ENCODE peak calls at places on chromosome 12, in ten cellular contexts. B is WTC11; N is ureter; H is D341Med; F is stimulated activated CD8-positive, alpha-beta memory T cell treated with anti-CD3 and anti-CD28 coated beads, Interleukin-4, amount 100 ng/mL, for 4 hours; R is Caki2; L is activated CD4-positive, alpha-beta T cell treated with anti-CD3 and anti-CD28 coated beads for 48 hours; E is NCI-H774; G is CD8-positive, alpha-beta T cell; Y is activated naive CD8-positive, alpha-beta T cell treated with anti-CD3 and anti-CD28 coated beads, Interleukin-2, amount 10 ng/mL, durations not matched to agents 7 days and 5 days. K is an unnamed sample.

GRCh38 chr12:8052679-8053078 is 13.5 kb downstream of the C3AR1 start:
- DNase-seq in B (no peak), E (no peak), F (no peak), N (no peak), H (no peak), R (no peak), Y (no peak), L (no peak), G (no peak), K (peak; percentile 24)

GRCh38 chr12:120211904-120212283 is 11.0 kb upstream of the RPLP0 start:
- DNase-seq in B (no peak), G (no peak), H (no peak), L (no peak), Y (no peak), E (no peak), R (no peak), F (no peak), N (no peak), K (no peak)

GRCh38 chr12:116318738-116319050 is 41.2 kb upstream of the MED13L start:
- DNase-seq in Y (no peak), B (no peak), L (no peak), R (no peak), F (no peak), H (no peak), E (no peak), G (no peak), N (no peak), K (no peak)

GRCh38 chr12:52009081-52009751 is 2.5 kb downstream of the TAMALIN start:
- DNase-seq in E (no peak), R (no peak), G (no peak), Y (no peak), F (no peak), N (no peak), L (no peak), B (no peak), H (no peak), K (no peak)

GRCh38 chr12:126346087-126346486 is 1280.9 kb downstream of the AACS start:
- DNase-seq in G (no peak), F (no peak), E (no peak), Y (no peak), L (no peak), N (no peak), H (no peak), R (no peak), B (no peak), K (no peak)

GRCh38 chr12:86613306-86613705 is 357.1 kb upstream of the MGAT4C start:
- DNase-seq in G (no peak), N (no peak), Y (no peak), E (no peak), F (no peak), B (no peak), L (no peak), H (no peak), R (no peak), K (no peak)

GRCh38 chr12:130162267-130162666 is at the start of gene FZD10:
- DNase-seq in R (no peak), B (peak; percentile 71), G (no peak), Y (peak; percentile 31), F (no peak), E (no peak), H (peak; percentile 69), N (peak; percentile 61), L (peak; percentile 52), K (no peak)

GRCh38 chr12:92224685-92225331 is 79.2 kb upstream of the BTG1 start:
- DNase-seq in F (no peak), R (peak; percentile 80), N (no peak), H (no peak), E (no peak), G (no peak), L (no peak), Y (no peak), B (no peak), K (peak; percentile 14)

GRCh38 chr12:93710574-93710926 is 33.4 kb downstream of the CRADD start:
- DNase-seq in F (no peak), L (no peak), N (no peak), H (no peak), E (no peak), B (no peak), R (no peak), G (no peak), Y (no peak), K (no peak)

GRCh38 chr12:105740970-105741725 is 397.6 kb downstream of the NUAK1 start:
- DNase-seq in L (no peak), B (no peak), E (no peak), N (no peak), H (no peak), Y (no peak), R (no peak), F (no peak), G (no peak), K (no peak)

GRCh38 chr12:31557707-31558106 is 33.2 kb downstream of the DENND5B start:
- DNase-seq in B (no peak), Y (no peak), G (no peak), H (no peak), L (no peak), N (no peak), F (no peak), R (no peak), E (no peak), K (no peak)